ENCODE peak calls at places on chromosomes 16 and 17, in seven cellular contexts. L, A, W, Y, B, Z and N are unnamed samples. For H3K4me1, the result is how much of the 10 kb centered on the place peaks cover.

GRCh38 chr16:89658221-89658879 is 714 bp downstream of the SPATA33 start:
- DNase-seq in L (peak), A (peak), W (peak), Y (peak), B (no peak), Z (no peak), N (no peak)

GRCh38 chr16:67396159-67396774 is 3.0 kb upstream of the TPPP3 start:
- DNase-seq in L (peak), A (peak), W (peak), Y (peak), B (peak), Z (peak), N (peak)

GRCh38 chr17:8463089-8463488 is 27.4 kb downstream of the NDEL1 start:
- DNase-seq in L (no peak), A (peak), W (no peak), Y (no peak), B (no peak), Z (no peak), N (no peak)

GRCh38 chr16:529012-529575 is 1.6 kb downstream of the CAPN15 start:
- DNase-seq in L (no peak), A (no peak), W (no peak), Y (no peak), B (no peak), Z (no peak), N (no peak)

GRCh38 chr17:27496501-27496943 is 40.3 kb downstream of the KSR1 start:
- DNase-seq in L (peak), A (no peak), W (no peak), Y (peak), B (no peak), Z (peak), N (no peak)

GRCh38 chr17:55344514-55344997 is 77.1 kb downstream of the MMD start:
- DNase-seq in L (no peak), A (no peak), W (no peak), Y (no peak), B (no peak), Z (no peak), N (no peak)

GRCh38 chr17:41415833-41416335 is 8.5 kb downstream of the KRT37 start:
- DNase-seq in L (no peak), A (peak), W (no peak), Y (peak), B (no peak), Z (no peak), N (no peak)

GRCh38 chr17:36608794-36609497 is 7.6 kb downstream of the MRM1 start:
- DNase-seq in L (peak), A (peak), W (peak), Y (peak), B (peak), Z (peak), N (peak)

GRCh38 chr17:15265131-15265530 is at the start of gene PMP22:
- DNase-seq in L (no peak), A (peak), W (peak), Y (no peak), B (no peak), Z (peak), N (no peak)

GRCh38 chr16:89749637-89750036 is 28.3 kb downstream of the ZNF276 start:
- DNase-seq in L (no peak), A (no peak), W (no peak), Y (no peak), B (no peak), Z (no peak), N (no peak)

GRCh38 chr16:57679768-57680167 is 11.7 kb downstream of the ADGRG3 start:
- DNase-seq in L (no peak), A (no peak), W (no peak), Y (no peak), B (no peak), Z (peak), N (no peak)

GRCh38 chr16:87240211-87241134 is 76.7 kb downstream of the C16orf95 start:
- DNase-seq in L (no peak), A (peak), W (peak), Y (no peak), B (no peak), Z (no peak), N (no peak)

GRCh38 chr17:42843358-42843934 is 934 bp upstream of the AOC2 start:
- DNase-seq in L (peak), A (peak), W (peak), Y (peak), B (peak), Z (peak), N (no peak)

GRCh38 chr17:67993998-67994361 is 2.3 kb downstream of the C17orf58 start:
- DNase-seq in L (no peak), A (peak), W (no peak), Y (no peak), B (no peak), Z (peak), N (no peak)
- TF ChIP-seq EZH2 in L (no peak), A (no peak), W (no peak), Y (no peak), B (no peak), Z (no peak), N (no peak)

DNA sequence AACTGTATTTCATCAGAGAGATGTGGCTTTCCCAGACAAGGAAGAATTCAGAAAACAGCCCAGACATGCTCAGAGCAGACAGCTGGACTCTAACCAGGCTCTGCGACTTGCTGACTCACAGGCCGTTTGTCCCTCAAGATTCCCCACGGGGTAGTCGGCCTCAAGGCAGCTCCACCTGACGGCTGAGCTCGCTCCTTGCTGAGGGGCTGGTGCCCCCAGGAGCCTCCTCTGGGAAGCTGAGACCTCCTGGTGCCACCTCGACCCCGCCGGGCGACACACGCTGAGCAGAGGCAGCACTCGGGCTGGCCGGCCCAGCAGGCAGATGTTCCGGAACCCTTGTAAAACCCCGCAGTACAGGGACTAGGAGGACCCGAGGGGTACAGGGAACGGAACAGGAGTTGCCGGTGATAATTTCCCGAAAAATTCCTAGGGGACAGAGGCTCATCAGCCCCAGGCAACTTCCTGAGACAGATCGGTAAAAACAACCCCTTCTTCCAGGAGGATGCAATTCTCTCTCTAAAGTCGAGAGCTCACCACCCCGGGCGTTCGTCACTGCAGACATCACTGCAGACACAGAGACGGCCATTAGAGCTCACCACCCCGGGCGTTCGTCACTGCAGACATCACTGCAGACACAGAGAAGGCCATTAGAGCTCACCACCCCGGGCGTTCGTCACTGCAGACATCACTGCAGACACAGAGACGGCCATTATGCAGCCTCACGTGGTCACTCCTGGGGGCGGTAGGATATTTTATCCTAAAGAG is 19.9 kb downstream of the RPH3AL start:
- DNase-seq in L (no peak), A (peak), W (no peak), Y (no peak), B (no peak), Z (no peak), N (no peak)
- TF ChIP-seq EZH2phosphoT487 in L (no peak), A (no peak), W (no peak), Y (no peak), B (no peak), Z (no peak), N (no peak)

GRCh38 chr16:70699696-70700095 is 13.8 kb upstream of the MTSS2 start:
- DNase-seq in L (no peak), A (no peak), W (no peak), Y (no peak), B (no peak), Z (no peak), N (no peak)
- H3K4me1 ChIP-seq in L (under half), A (under half), W (under half), Y (under half), B (under half), Z (under half), N (under half)

DNA sequence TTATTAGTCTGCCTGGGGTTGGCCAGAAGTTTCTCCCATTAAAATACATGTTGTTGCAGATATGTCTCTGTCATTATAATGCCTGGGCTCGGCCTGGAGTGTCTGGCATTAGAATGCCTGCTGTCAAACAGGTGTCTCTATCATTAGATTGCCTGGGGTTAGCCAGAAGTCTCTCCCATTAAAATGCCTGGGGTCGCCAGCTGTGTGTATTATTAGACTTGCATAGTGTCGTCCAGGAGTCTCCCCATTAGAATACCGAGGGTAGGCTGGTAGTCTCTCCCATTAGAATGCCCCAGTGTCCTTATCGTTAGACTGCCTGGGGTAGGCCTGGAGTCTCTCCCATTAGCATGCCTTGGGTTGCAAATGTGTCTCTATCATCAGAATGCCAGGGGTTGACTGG is 2270.8 kb downstream of the TP53TG3F start:
- DNase-seq in L (no peak), A (no peak), W (no peak), Y (no peak), B (no peak), Z (no peak), N (no peak)
- TF ChIP-seq EZH2 in L (no peak), A (no peak), W (no peak), Y (no peak), B (no peak), Z (no peak), N (no peak)

DNA sequence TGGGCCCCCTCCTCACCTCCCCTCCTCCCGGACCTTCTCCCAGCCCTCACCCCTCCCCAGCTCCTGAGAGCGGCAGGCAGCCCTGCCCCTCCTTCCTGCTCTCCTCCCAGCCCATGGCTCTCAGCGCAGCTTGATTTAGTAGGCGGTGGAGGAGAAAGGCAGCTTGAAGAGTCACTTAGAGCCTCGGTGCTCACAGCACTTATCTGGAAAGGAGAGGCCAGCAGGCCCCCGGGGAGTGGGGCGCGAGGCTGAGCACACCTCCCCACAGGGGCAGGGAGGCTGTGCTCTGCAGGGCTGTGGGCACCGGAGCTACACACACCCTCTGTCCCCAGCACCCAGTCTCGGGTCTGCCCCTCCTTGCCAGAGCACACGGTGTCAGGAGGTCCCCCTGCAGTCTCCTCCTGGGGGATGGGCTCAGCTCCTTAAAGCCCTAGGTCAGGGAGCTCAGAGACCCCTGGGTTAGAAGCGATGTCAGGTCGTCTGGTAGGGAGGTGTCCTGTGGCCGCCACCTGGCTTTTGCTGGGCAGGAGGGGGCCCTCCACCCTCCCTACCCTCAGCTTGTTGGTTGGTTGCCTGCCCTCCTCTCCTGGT is 151.2 kb upstream of the GSE1 start:
- DNase-seq in L (peak), A (peak), W (no peak), Y (peak), B (no peak), Z (peak), N (no peak)
- TF ChIP-seq EZH2phosphoT487 in L (no peak), A (no peak), W (no peak), Y (no peak), B (peak), Z (no peak), N (no peak)